ENCODE peak calls at places on chromosome 7, in six cellular contexts. N is IMR-90; E is DMS153; M is C1 segment of cervical spinal cord; Y is CD8-positive, alpha-beta T cell; W is NCI-H748 treated with DMSO at 0.1 percent for 48 hours. A is an unnamed sample.

GRCh38 chr7:87154569-87154968 is 2.3 kb downstream of the DMTF1 start:
- DNase-seq in W (no peak), N (no peak), Y (no peak), M (no peak), E (no peak), A (no peak)

GRCh38 chr7:3552499-3552898 is 251.4 kb downstream of the SDK1 start:
- DNase-seq in W (no peak), Y (no peak), N (peak; percentile 6), E (no peak), M (no peak), A (no peak)

GRCh38 chr7:51256244-51256781 is 60.3 kb downstream of the COBL start:
- DNase-seq in W (no peak), E (no peak), Y (no peak), N (no peak), M (peak; percentile 59), A (no peak)

GRCh38 chr7:111741811-111742240 is 179.5 kb upstream of the IMMP2L start:
- DNase-seq in Y (no peak), N (peak; percentile 76), E (peak; percentile 63), W (peak; percentile 77), M (no peak), A (peak; percentile 72)

GRCh38 chr7:41085244-41085643 is 617.6 kb downstream of the INHBA start:
- DNase-seq in W (no peak), Y (no peak), N (peak; percentile 73), M (no peak), E (no peak), A (no peak)

GRCh38 chr7:43535810-43536585 is 46.9 kb upstream of the STK17A start:
- DNase-seq in Y (no peak), W (no peak), E (no peak), M (no peak), N (peak; percentile 91), A (no peak)

GRCh38 chr7:51299391-51300133 is 17.0 kb downstream of the COBL start:
- DNase-seq in M (no peak), N (no peak), E (no peak), Y (no peak), W (no peak), A (no peak)

GRCh38 chr7:149604521-149604920 is 106.9 kb upstream of the ZNF746 start:
- DNase-seq in M (no peak), W (no peak), Y (no peak), N (peak; percentile 3), E (no peak), A (no peak)

GRCh38 chr7:18408868-18409267 is 86.7 kb upstream of the HDAC9 start:
- DNase-seq in N (no peak), M (no peak), W (no peak), Y (no peak), E (no peak), A (no peak)

GRCh38 chr7:27165655-27166474 is 528 bp upstream of the HOXA9 start:
- DNase-seq in W (no peak), N (no peak), M (no peak), Y (no peak), E (no peak), A (no peak)

GRCh38 chr7:128003787-128004186 is 27.4 kb downstream of the LRRC4 start:
- DNase-seq in Y (no peak), N (no peak), M (no peak), E (no peak), W (no peak), A (no peak)